ENCODE peak calls at places on chromosomes 1 and 21, in eight cellular contexts. One of them, this sample, is unnamed.
A peak's percentile ranks its signal among the peaks of the same experiment; 100 is the strongest.

GRCh38 chr1:29631361-29631760 is 395.0 kb downstream of the PTPRU start:
- DNase-seq in HCT116: no peak
- DNase-seq in prostate gland: no peak
- DNase-seq in GM12878: no peak
- DNase-seq in spleen: no peak
- DNase-seq in suprapubic skin: no peak
- DNase-seq in Panc1: no peak
- DNase-seq in sigmoid colon: no peak
- DNase-seq in this sample: no peak

GRCh38 chr1:40301066-40301465 is 16.0 kb downstream of the COL9A2 start:
- DNase-seq in HCT116: no peak
- DNase-seq in prostate gland: no peak
- DNase-seq in GM12878: no peak
- DNase-seq in spleen: no peak
- DNase-seq in suprapubic skin: peak; percentile 58
- DNase-seq in Panc1: no peak
- DNase-seq in sigmoid colon: no peak
- DNase-seq in this sample: peak; percentile 72

GRCh38 chr1:207822124-207822601 is 70.3 kb downstream of the CD46 start:
- DNase-seq in HCT116: no peak
- DNase-seq in prostate gland: no peak
- DNase-seq in GM12878: peak; percentile 51
- DNase-seq in spleen: peak; percentile 87
- DNase-seq in suprapubic skin: peak; percentile 54
- DNase-seq in Panc1: no peak
- DNase-seq in sigmoid colon: peak; percentile 61
- DNase-seq in this sample: no peak

GRCh38 chr21:31991356-31992331 is 118.8 kb downstream of the HUNK start:
- DNase-seq in HCT116: no peak
- DNase-seq in prostate gland: no peak
- DNase-seq in GM12878: no peak
- DNase-seq in spleen: no peak
- DNase-seq in suprapubic skin: no peak
- DNase-seq in Panc1: no peak
- DNase-seq in sigmoid colon: no peak
- DNase-seq in this sample: no peak

GRCh38 chr1:206967096-206967851 is 3.0 kb downstream of the FCAMR start:
- DNase-seq in HCT116: no peak
- DNase-seq in prostate gland: no peak
- DNase-seq in GM12878: peak; percentile 72
- DNase-seq in spleen: no peak
- DNase-seq in suprapubic skin: no peak
- DNase-seq in Panc1: no peak
- DNase-seq in sigmoid colon: no peak
- DNase-seq in this sample: peak; percentile 61

GRCh38 chr1:23558872-23559135 is 497 bp downstream of the ID3 start:
- DNase-seq in HCT116: no peak
- DNase-seq in prostate gland: no peak
- DNase-seq in GM12878: no peak
- DNase-seq in spleen: no peak
- DNase-seq in suprapubic skin: no peak
- DNase-seq in Panc1: no peak
- DNase-seq in sigmoid colon: no peak
- DNase-seq in this sample: no peak

GRCh38 chr1:6989506-6990159 is 204.4 kb downstream of the CAMTA1 start:
- DNase-seq in HCT116: no peak
- DNase-seq in prostate gland: no peak
- DNase-seq in GM12878: no peak
- DNase-seq in spleen: peak; percentile 23
- DNase-seq in suprapubic skin: peak; percentile 35
- DNase-seq in Panc1: no peak
- DNase-seq in sigmoid colon: no peak
- DNase-seq in this sample: no peak

GRCh38 chr21:36193200-36193599 is 36.6 kb downstream of the DOP1B start:
- DNase-seq in HCT116: no peak
- DNase-seq in prostate gland: peak; percentile 36
- DNase-seq in GM12878: no peak
- DNase-seq in spleen: no peak
- DNase-seq in suprapubic skin: no peak
- DNase-seq in Panc1: no peak
- DNase-seq in sigmoid colon: no peak
- DNase-seq in this sample: no peak

GRCh38 chr1:59186656-59187055 is 110.2 kb upstream of the FGGY start:
- DNase-seq in HCT116: no peak
- DNase-seq in prostate gland: no peak
- DNase-seq in GM12878: no peak
- DNase-seq in spleen: no peak
- DNase-seq in suprapubic skin: no peak
- DNase-seq in Panc1: no peak
- DNase-seq in sigmoid colon: no peak
- DNase-seq in this sample: no peak

GRCh38 chr1:8474369-8474768 is 156.5 kb downstream of the SLC45A1 start:
- DNase-seq in HCT116: no peak
- DNase-seq in prostate gland: no peak
- DNase-seq in GM12878: no peak
- DNase-seq in spleen: no peak
- DNase-seq in suprapubic skin: no peak
- DNase-seq in Panc1: no peak
- DNase-seq in sigmoid colon: no peak
- DNase-seq in this sample: no peak

GRCh38 chr1:182996816-182997215 is 26.4 kb upstream of the LAMC1 start:
- DNase-seq in HCT116: no peak
- DNase-seq in prostate gland: no peak
- DNase-seq in GM12878: no peak
- DNase-seq in spleen: no peak
- DNase-seq in suprapubic skin: no peak
- DNase-seq in Panc1: no peak
- DNase-seq in sigmoid colon: no peak
- DNase-seq in this sample: no peak

GRCh38 chr1:54980046-54980527 is 341 bp upstream of the TMEM61 start:
- DNase-seq in HCT116: no peak
- DNase-seq in prostate gland: no peak
- DNase-seq in GM12878: no peak
- DNase-seq in spleen: no peak
- DNase-seq in suprapubic skin: no peak
- DNase-seq in Panc1: no peak
- DNase-seq in sigmoid colon: no peak
- DNase-seq in this sample: no peak

GRCh38 chr1:54981466-54981865 is 1.0 kb downstream of the TMEM61 start:
- DNase-seq in HCT116: no peak
- DNase-seq in prostate gland: no peak
- DNase-seq in GM12878: no peak
- DNase-seq in spleen: no peak
- DNase-seq in suprapubic skin: peak; percentile 45
- DNase-seq in Panc1: no peak
- DNase-seq in sigmoid colon: no peak
- DNase-seq in this sample: no peak

GRCh38 chr1:54979327-54979891 is 1.0 kb upstream of the TMEM61 start:
- DNase-seq in HCT116: no peak
- DNase-seq in prostate gland: no peak
- DNase-seq in GM12878: no peak
- DNase-seq in spleen: no peak
- DNase-seq in suprapubic skin: peak; percentile 41
- DNase-seq in Panc1: no peak
- DNase-seq in sigmoid colon: no peak
- DNase-seq in this sample: no peak

GRCh38 chr1:54978528-54979326 is 1.7 kb upstream of the TMEM61 start:
- DNase-seq in HCT116: no peak
- DNase-seq in prostate gland: no peak
- DNase-seq in GM12878: no peak
- DNase-seq in spleen: no peak
- DNase-seq in suprapubic skin: peak; percentile 60
- DNase-seq in Panc1: no peak
- DNase-seq in sigmoid colon: no peak
- DNase-seq in this sample: no peak

DNA sequence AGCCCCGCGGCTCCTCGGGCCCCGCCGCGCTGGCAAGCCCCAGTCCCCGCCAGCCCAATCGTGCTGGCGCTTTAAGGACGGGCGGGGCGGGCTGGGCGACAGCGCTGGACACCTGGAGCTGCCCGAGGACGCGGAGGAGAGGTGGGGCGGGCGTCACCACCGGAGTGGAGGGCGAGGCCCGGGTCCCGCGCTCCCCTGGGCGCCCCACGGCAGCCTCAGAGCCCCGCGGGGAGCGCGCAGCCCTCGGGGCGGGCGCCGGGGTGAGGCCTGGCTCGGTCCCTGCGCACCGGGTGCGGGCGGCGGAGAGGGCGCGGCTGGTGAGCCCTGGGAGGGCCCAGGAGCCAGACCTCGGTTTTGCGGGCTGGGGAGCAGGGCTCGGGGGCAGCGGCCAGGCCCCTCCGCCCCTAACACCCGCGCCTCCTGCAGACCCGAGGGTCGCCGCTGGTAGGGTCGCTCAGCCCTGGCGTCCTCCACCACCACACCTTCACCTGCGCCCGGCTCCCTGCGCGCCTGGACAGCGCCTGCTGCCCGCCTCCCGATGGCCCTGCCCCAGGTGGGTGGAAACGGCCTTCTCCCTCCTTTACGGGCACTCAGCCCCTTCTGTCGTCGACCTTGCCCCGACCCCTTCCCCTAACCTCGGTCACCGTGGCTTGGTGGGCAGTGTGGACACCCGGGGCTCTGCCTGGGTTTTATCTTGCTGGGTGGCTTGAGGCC is at the start of gene TMEM61:
- DNase-seq in HCT116: no peak
- DNase-seq in prostate gland: no peak
- DNase-seq in GM12878: no peak
- DNase-seq in spleen: no peak
- DNase-seq in suprapubic skin: peak; percentile 74
- DNase-seq in Panc1: no peak
- DNase-seq in sigmoid colon: no peak
- DNase-seq in this sample: peak; percentile 87
- H3K4me3 ChIP-seq in HCT116: peak within 1 kb of the TSS; percentile 48
- H3K4me3 ChIP-seq in prostate gland: peak within 1 kb of the TSS; percentile 54
- H3K4me3 ChIP-seq in GM12878: no peak within 1 kb of the TSS
- H3K4me3 ChIP-seq in spleen: peak within 1 kb of the TSS; percentile 57
- H3K4me3 ChIP-seq in suprapubic skin: peak within 1 kb of the TSS; percentile 64
- H3K4me3 ChIP-seq in Panc1: peak within 1 kb of the TSS; percentile 33
- H3K4me3 ChIP-seq in sigmoid colon: peak within 1 kb of the TSS; percentile 51
- H3K4me3 ChIP-seq in this sample: peak within 1 kb of the TSS; percentile 57

GRCh38 chr1:165497444-165498013 is 46.3 kb upstream of the LRRC52 start:
- DNase-seq in HCT116: no peak
- DNase-seq in prostate gland: no peak
- DNase-seq in GM12878: no peak
- DNase-seq in spleen: no peak
- DNase-seq in suprapubic skin: no peak
- DNase-seq in Panc1: no peak
- DNase-seq in sigmoid colon: no peak
- DNase-seq in this sample: peak; percentile 20

GRCh38 chr1:165496493-165496892 is 47.3 kb upstream of the LRRC52 start:
- DNase-seq in HCT116: no peak
- DNase-seq in prostate gland: no peak
- DNase-seq in GM12878: no peak
- DNase-seq in spleen: no peak
- DNase-seq in suprapubic skin: no peak
- DNase-seq in Panc1: no peak
- DNase-seq in sigmoid colon: no peak
- DNase-seq in this sample: no peak

GRCh38 chr1:165492845-165493244 is 47.9 kb upstream of the RXRG start:
- DNase-seq in HCT116: no peak
- DNase-seq in prostate gland: no peak
- DNase-seq in GM12878: no peak
- DNase-seq in spleen: no peak
- DNase-seq in suprapubic skin: no peak
- DNase-seq in Panc1: no peak
- DNase-seq in sigmoid colon: no peak
- DNase-seq in this sample: no peak

GRCh38 chr1:165494949-165495810 is 48.6 kb upstream of the LRRC52 start:
- DNase-seq in HCT116: no peak
- DNase-seq in prostate gland: no peak
- DNase-seq in GM12878: no peak
- DNase-seq in spleen: no peak
- DNase-seq in suprapubic skin: no peak
- DNase-seq in Panc1: no peak
- DNase-seq in sigmoid colon: no peak
- DNase-seq in this sample: no peak

GRCh38 chr1:165495811-165496143 is 48.0 kb upstream of the LRRC52 start:
- DNase-seq in HCT116: no peak
- DNase-seq in prostate gland: no peak
- DNase-seq in GM12878: no peak
- DNase-seq in spleen: no peak
- DNase-seq in suprapubic skin: no peak
- DNase-seq in Panc1: no peak
- DNase-seq in sigmoid colon: no peak
- DNase-seq in this sample: no peak
- TF ChIP-seq POLR2AphosphoS5 in HCT116: no peak
- TF ChIP-seq POLR2AphosphoS5 in prostate gland: no peak
- TF ChIP-seq POLR2AphosphoS5 in GM12878: no peak
- TF ChIP-seq POLR2AphosphoS5 in spleen: no peak
- TF ChIP-seq POLR2AphosphoS5 in suprapubic skin: no peak
- TF ChIP-seq POLR2AphosphoS5 in Panc1: no peak
- TF ChIP-seq POLR2AphosphoS5 in sigmoid colon: no peak
- TF ChIP-seq POLR2AphosphoS5 in this sample: no peak

DNA sequence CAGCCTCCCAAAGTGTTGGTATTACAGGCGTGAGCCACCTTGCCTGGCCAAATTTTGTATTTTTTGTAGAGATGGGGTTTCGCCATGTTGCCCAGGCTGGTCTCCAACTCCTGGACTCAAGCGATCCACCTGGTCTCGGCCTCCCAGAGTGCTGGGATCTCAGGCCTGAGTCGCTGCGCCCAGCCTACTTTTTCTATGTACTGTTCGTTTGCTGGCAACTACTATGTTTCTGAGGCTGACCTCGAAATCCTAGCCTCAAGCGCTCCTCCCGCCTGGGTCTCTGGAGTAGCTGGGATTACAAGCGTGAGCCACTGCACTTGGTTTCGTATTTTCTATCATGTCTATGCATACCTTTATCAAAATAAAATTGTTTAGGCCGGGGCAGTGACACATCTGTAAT is 675 bp upstream of the TEKT2 start:
- DNase-seq in HCT116: no peak
- DNase-seq in prostate gland: no peak
- DNase-seq in GM12878: no peak
- DNase-seq in spleen: peak; percentile 29
- DNase-seq in suprapubic skin: no peak
- DNase-seq in Panc1: no peak
- DNase-seq in sigmoid colon: peak; percentile 50
- DNase-seq in this sample: no peak
- H3K4me3 ChIP-seq in HCT116: no peak overlapping the region
- H3K4me3 ChIP-seq in prostate gland: no peak overlapping the region
- H3K4me3 ChIP-seq in GM12878: no peak overlapping the region
- H3K4me3 ChIP-seq in spleen: no peak overlapping the region
- H3K4me3 ChIP-seq in suprapubic skin: no peak overlapping the region
- H3K4me3 ChIP-seq in Panc1: no peak overlapping the region
- H3K4me3 ChIP-seq in sigmoid colon: no peak overlapping the region
- H3K4me3 ChIP-seq in this sample: no peak overlapping the region

DNA sequence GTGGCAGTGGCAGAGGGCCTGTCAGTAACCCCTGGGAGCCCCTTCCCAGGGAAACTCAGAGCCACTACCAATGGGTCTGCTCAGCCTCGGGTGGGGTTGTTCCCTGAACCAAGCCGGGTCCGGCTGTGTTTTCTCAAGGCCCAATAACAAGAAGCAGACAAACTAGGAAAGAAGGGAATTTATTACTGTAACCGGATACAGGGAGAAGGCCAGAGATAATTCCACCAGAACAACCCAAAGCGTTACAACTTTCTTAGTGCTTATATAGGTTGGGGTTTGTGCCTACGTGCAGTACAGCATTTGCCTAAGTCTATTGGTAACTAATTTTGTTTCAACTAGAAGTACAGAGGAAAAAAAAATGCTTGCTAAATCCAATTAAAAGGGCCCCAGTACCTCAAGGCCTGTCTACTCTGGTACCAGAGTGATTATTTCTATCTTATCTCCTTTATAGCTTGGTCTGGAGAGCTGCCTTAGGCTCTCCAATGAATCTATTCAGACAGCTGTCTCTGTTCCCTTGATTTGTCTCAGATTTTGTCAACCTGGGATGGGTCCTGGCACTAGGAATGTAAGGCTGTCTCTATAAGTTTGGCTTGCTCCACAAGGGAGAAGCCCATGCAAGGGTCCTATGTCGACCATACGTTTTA is 57.3 kb upstream of the CCDC190 start:
- DNase-seq in HCT116: no peak
- DNase-seq in prostate gland: no peak
- DNase-seq in GM12878: no peak
- DNase-seq in spleen: no peak
- DNase-seq in suprapubic skin: no peak
- DNase-seq in Panc1: no peak
- DNase-seq in sigmoid colon: no peak
- DNase-seq in this sample: no peak
- TF ChIP-seq POLR2AphosphoS5 in HCT116: no peak
- TF ChIP-seq POLR2AphosphoS5 in prostate gland: no peak
- TF ChIP-seq POLR2AphosphoS5 in GM12878: no peak
- TF ChIP-seq POLR2AphosphoS5 in spleen: no peak
- TF ChIP-seq POLR2AphosphoS5 in suprapubic skin: no peak
- TF ChIP-seq POLR2AphosphoS5 in Panc1: no peak
- TF ChIP-seq POLR2AphosphoS5 in sigmoid colon: no peak
- TF ChIP-seq POLR2AphosphoS5 in this sample: no peak

This sample was measured in upper lobe of left lung.